ENCODE peak calls at places on chromosomes 5 and 9, in seven cellular contexts. T is stomach, J is A549, N is K562, U is suprapubic skin, V is transverse colon, Q is SK-N-SH. S is an unnamed sample.

GRCh38 chr5:136734638-136735037 is 369.3 kb upstream of the TRPC7 start:
- DNase-seq in T (no peak), J (no peak), N (no peak), U (no peak), V (no peak), Q (no peak), S (no peak)

GRCh38 chr9:124475158-124475867 is 25.1 kb downstream of the ADGRD2 start:
- DNase-seq in T (no peak), J (no peak), N (no peak), U (no peak), V (no peak), Q (peak; percentile 65), S (no peak)

GRCh38 chr9:25322138-25322537 is 356.1 kb downstream of the TUSC1 start:
- DNase-seq in T (no peak), J (no peak), N (no peak), U (no peak), V (no peak), Q (no peak), S (no peak)

GRCh38 chr5:30749971-30750370 is 443.5 kb upstream of the CDH6 start:
- DNase-seq in T (no peak), J (no peak), N (no peak), U (no peak), V (no peak), Q (no peak), S (no peak)

GRCh38 chr5:95760291-95761191 is 29.4 kb downstream of the RHOBTB3 start:
- DNase-seq in T (no peak), J (peak; percentile 47), N (no peak), U (no peak), V (no peak), Q (no peak), S (no peak)

GRCh38 chr9:111828193-111828592 is 33.5 kb upstream of the SHOC1 start:
- DNase-seq in T (no peak), J (peak; percentile 32), N (no peak), U (no peak), V (no peak), Q (no peak), S (no peak)

GRCh38 chr5:57662991-57663390 is 180.4 kb upstream of the ACTBL2 start:
- DNase-seq in T (no peak), J (no peak), N (no peak), U (no peak), V (no peak), Q (no peak), S (no peak)

GRCh38 chr9:101912698-101913097 is 174.3 kb upstream of the GRIN3A start:
- DNase-seq in T (no peak), J (no peak), N (no peak), U (no peak), V (no peak), Q (no peak), S (no peak)

GRCh38 chr5:169706070-169706469 is 69.0 kb downstream of the DOCK2 start:
- DNase-seq in T (no peak), J (no peak), N (no peak), U (no peak), V (no peak), Q (no peak), S (no peak)

GRCh38 chr9:125332527-125332926 is 70.9 kb downstream of the GAPVD1 start:
- DNase-seq in T (no peak), J (no peak), N (no peak), U (no peak), V (no peak), Q (no peak), S (no peak)

GRCh38 chr5:69416699-69417098 is 1.8 kb downstream of the MARVELD2 start:
- DNase-seq in T (no peak), J (no peak), N (no peak), U (no peak), V (no peak), Q (no peak), S (no peak)

GRCh38 chr5:135355182-135355581 is 43.8 kb downstream of the MACROH2A1 start:
- DNase-seq in T (no peak), J (no peak), N (no peak), U (no peak), V (no peak), Q (no peak), S (no peak)

GRCh38 chr5:97471951-97472350 is 288.9 kb upstream of the RIOK2 start:
- DNase-seq in T (no peak), J (no peak), N (no peak), U (no peak), V (no peak), Q (no peak), S (no peak)
- TF ChIP-seq EP300 in T (no peak), J (no peak), N (no peak), U (no peak), V (no peak), Q (no peak), S (no peak)

GRCh38 chr9:126334626-126335621 is 8.3 kb downstream of the MVB12B start:
- DNase-seq in T (no peak), J (peak; percentile 11), N (no peak), U (no peak), V (no peak), Q (no peak), S (no peak)
- TF ChIP-seq EP300 in T (no peak), J (no peak), N (no peak), U (no peak), V (no peak), Q (no peak), S (no peak)

GRCh38 chr9:8734760-8735159 is 935.2 kb upstream of the DMAC1 start:
- DNase-seq in T (no peak), J (peak; percentile 44), N (no peak), U (no peak), V (no peak), Q (no peak), S (no peak)

GRCh38 chr9:8732367-8733075 is 932.9 kb upstream of the DMAC1 start:
- DNase-seq in T (no peak), J (no peak), N (no peak), U (no peak), V (no peak), Q (no peak), S (no peak)

GRCh38 chr9:8736805-8737204 is 937.2 kb upstream of the DMAC1 start:
- DNase-seq in T (no peak), J (no peak), N (no peak), U (no peak), V (no peak), Q (no peak), S (no peak)

GRCh38 chr9:8730618-8731017 is 931.0 kb upstream of the DMAC1 start:
- DNase-seq in T (no peak), J (no peak), N (no peak), U (no peak), V (no peak), Q (no peak), S (no peak)

GRCh38 chr9:8733096-8733954 is 933.7 kb upstream of the DMAC1 start:
- DNase-seq in T (no peak), J (no peak), N (no peak), U (no peak), V (no peak), Q (no peak), S (no peak)
- TF ChIP-seq EP300 in T (no peak), J (no peak), N (no peak), U (no peak), V (no peak), Q (no peak), S (no peak)

DNA sequence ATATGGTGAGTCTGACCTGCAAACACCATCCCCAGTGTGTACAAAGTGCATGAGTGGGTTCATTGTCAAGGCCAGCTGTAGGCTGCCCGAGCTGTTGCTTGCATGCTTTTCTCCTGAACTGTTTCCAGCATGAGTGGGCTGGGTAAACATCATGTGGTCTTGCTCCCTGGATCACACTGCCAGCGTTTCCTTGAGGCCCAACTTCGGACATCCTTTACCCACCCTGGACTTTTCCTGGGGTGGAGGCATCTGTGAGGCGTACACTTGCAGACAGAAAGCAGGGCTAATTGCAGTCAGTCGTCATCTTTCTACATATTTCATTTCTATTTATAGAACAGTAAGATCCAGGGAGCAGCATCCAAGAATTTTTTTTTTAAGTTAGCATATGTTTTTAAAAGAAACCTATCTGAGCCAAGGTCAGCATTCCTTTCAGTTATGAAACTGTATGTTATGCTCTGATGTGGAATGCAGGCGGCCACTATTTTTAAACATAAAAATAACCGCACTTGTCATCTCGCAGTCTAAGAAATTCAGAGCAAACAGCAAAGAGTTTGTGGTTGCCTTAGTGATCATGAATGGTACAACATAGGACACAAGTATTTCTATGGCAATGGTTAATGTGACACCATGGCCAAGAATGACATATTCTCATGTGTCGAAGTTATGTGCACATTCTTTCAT is 106.5 kb upstream of the DMRT1 start:
- DNase-seq in T (no peak), J (peak; percentile 22), N (no peak), U (no peak), V (no peak), Q (no peak), S (no peak)
- TF ChIP-seq EP300 in T (no peak), J (no peak), N (no peak), U (peak; percentile 49), V (peak; percentile 36), Q (no peak), S (peak; percentile 69)

DNA sequence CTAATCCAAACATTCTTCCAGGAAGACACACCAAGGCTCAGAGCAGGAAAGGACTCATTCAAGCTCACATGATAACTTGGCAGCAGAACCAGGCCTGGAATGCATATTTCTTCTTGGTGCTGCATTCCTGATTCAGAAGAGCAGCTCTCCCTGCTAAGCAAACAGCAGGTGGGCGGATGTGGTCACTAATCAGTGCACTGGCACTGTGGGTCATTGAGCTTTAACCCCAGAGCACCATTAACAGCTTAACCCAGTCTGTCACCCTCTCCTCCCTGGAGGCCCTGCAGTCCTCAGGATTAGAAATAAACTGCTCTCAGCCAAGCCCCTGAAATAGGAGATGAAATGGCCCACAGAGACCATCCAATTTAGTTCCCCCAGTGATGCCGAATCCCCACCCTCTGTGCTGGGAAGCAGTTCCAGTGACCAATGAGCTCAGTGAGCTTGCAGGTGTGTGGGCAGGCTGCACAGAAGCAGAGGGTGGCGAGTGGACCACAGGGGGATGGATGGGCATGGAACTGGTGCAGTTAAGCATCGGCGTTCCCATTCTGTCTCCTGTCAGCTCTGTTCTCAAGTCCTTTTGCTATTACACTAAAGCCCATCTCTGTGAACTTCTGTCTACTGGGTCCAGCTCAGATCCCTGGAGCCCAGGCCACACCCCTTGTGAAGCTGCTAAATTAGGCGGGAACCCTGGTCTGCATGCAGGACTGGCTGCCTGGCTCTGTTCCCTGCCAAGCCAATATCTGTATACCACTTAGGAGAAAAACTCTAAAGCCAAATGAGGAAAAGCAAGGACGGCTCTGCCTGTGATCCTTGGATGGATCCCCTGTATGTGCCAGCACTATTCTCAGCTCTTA is 16.6 kb upstream of the MEGF9 start:
- DNase-seq in T (peak; percentile 84), J (no peak), N (no peak), U (no peak), V (no peak), Q (no peak), S (no peak)
- TF ChIP-seq EP300 in T (no peak), J (no peak), N (no peak), U (no peak), V (no peak), Q (no peak), S (no peak)